ENCODE peak calls at places on chromosomes 7 and 10, in four cellular contexts. P is HTR-8/SVneo, T is iris pigment epithelial cell, A is substantia nigra. M is an unnamed sample.

GRCh38 chr10:16570731-16571130 is 49.1 kb upstream of the C1QL3 start:
- DNase-seq in P (no peak), T (no peak), A (no peak), M (no peak)

GRCh38 chr10:16910795-16911164 is 93.6 kb upstream of the RSU1 start:
- DNase-seq in P (no peak), T (no peak), A (no peak), M (peak; percentile 72)

GRCh38 chr7:156014201-156014600 is 201.9 kb upstream of the SHH start:
- DNase-seq in P (no peak), T (no peak), A (no peak), M (no peak)

GRCh38 chr10:122251459-122252255 is 19.4 kb upstream of the BTBD16 start:
- DNase-seq in P (no peak), T (no peak), A (no peak), M (no peak)

GRCh38 chr7:25945181-25945580 is 206.8 kb upstream of the NFE2L3 start:
- DNase-seq in P (no peak), T (no peak), A (no peak), M (no peak)

GRCh38 chr7:94400643-94401042 is 5.9 kb downstream of the COL1A2 start:
- DNase-seq in P (no peak), T (peak; percentile 30), A (no peak), M (no peak)

GRCh38 chr10:44295619-44296222 is 89.2 kb downstream of the CXCL12 start:
- DNase-seq in P (no peak), T (peak; percentile 62), A (no peak), M (no peak)

GRCh38 chr10:98331888-98332287 is 63.9 kb upstream of the LOXL4 start:
- DNase-seq in P (no peak), T (no peak), A (no peak), M (peak; percentile 59)

GRCh38 chr7:4937411-4937810 is 21.6 kb downstream of the MMD2 start:
- DNase-seq in P (no peak), T (no peak), A (no peak), M (no peak)

GRCh38 chr10:124043310-124044142 is 49.9 kb downstream of the CHST15 start:
- DNase-seq in P (no peak), T (no peak), A (no peak), M (peak; percentile 11)

GRCh38 chr7:111274882-111275281 is 184.0 kb downstream of the LRRN3 start:
- DNase-seq in P (no peak), T (peak; percentile 28), A (no peak), M (no peak)